ENCODE peak calls at places on chromosome 4, in ten cellular contexts. W is CD8-positive, alpha-beta T cell; J is pancreas; B is ascending aorta; X is OCI-LY7; F is fibroblast of lung; H is cardiac muscle cell; T is tibial artery; K is upper lobe of left lung; A is uterus. N is an unnamed sample. For H3K4me1, the result is how much of the 10 kb centered on the place peaks cover.

GRCh38 chr4:98659741-98660507 is 1.5 kb upstream of the TSPAN5 start:
- DNase-seq in F (no peak), H (peak), W (no peak), T (no peak), J (no peak), A (no peak), B (no peak), X (no peak), K (no peak), N (no peak)

GRCh38 chr4:138158746-138159297 is 83.3 kb downstream of the SLC7A11 start:
- DNase-seq in J (no peak), X (no peak), W (no peak), H (peak), T (no peak), K (no peak), F (peak), A (no peak), B (no peak), N (no peak)

GRCh38 chr4:56668267-56668666 is 12.8 kb downstream of the HOPX start:
- DNase-seq in X (peak), K (no peak), W (no peak), A (no peak), T (no peak), F (peak), H (peak), B (no peak), J (no peak), N (no peak)

GRCh38 chr4:2948895-2949781 is 14.1 kb downstream of the NOP14 start:
- DNase-seq in W (no peak), J (no peak), T (no peak), B (no peak), H (peak), K (no peak), A (no peak), X (peak), F (no peak), N (no peak)

GRCh38 chr4:155411546-155411945 is 34.8 kb upstream of the MAP9 start:
- DNase-seq in K (no peak), W (no peak), H (no peak), F (no peak), X (no peak), J (no peak), B (no peak), T (no peak), A (no peak), N (no peak)

GRCh38 chr4:139849219-139849618 is 183.6 kb downstream of the MGST2 start:
- DNase-seq in F (no peak), T (no peak), X (no peak), B (no peak), K (no peak), H (no peak), W (no peak), J (no peak), A (no peak), N (no peak)

GRCh38 chr4:168501407-168501806 is 4.6 kb downstream of the PALLD start:
- DNase-seq in A (no peak), X (no peak), W (no peak), J (no peak), K (no peak), H (no peak), T (no peak), F (no peak), B (no peak), N (no peak)

GRCh38 chr4:16530688-16531635 is 304.7 kb upstream of the TAPT1 start:
- DNase-seq in X (no peak), W (no peak), H (peak), A (no peak), K (no peak), B (no peak), F (peak), J (no peak), T (no peak), N (no peak)

GRCh38 chr4:53899544-53900274 is 164.7 kb downstream of the CHIC2 start:
- DNase-seq in T (no peak), K (no peak), H (peak), A (peak), W (no peak), X (no peak), F (peak), J (no peak), B (no peak), N (no peak)

GRCh38 chr4:46277165-46277951 is 112.6 kb downstream of the GABRA2 start:
- DNase-seq in T (no peak), F (no peak), X (no peak), W (no peak), B (no peak), K (no peak), J (peak), H (no peak), A (no peak), N (no peak)

GRCh38 chr4:188432328-188432727 is 293.1 kb downstream of the TRIML1 start:
- DNase-seq in X (no peak), W (no peak), A (no peak), F (no peak), B (no peak), J (no peak), K (no peak), H (peak), T (no peak), N (no peak)
- H3K27ac ChIP-seq in X (no peak), W (no peak), A (no peak), F (no peak), B (no peak), J (no peak), K (no peak), H (no peak), T (no peak), N (no peak)

GRCh38 chr4:42636591-42636990 is 20.3 kb downstream of the ATP8A1 start:
- DNase-seq in T (no peak), A (no peak), F (no peak), J (no peak), W (no peak), B (no peak), K (no peak), X (no peak), H (no peak), N (no peak)

GRCh38 chr4:42628740-42629139 is 28.2 kb downstream of the ATP8A1 start:
- DNase-seq in J (no peak), K (no peak), W (no peak), H (no peak), X (no peak), F (no peak), A (no peak), B (no peak), T (no peak), N (no peak)

GRCh38 chr4:42630908-42631307 is 26.0 kb downstream of the ATP8A1 start:
- DNase-seq in B (no peak), A (no peak), F (no peak), X (no peak), T (no peak), W (no peak), H (no peak), J (no peak), K (no peak), N (no peak)

GRCh38 chr4:42633605-42634388 is 23.1 kb downstream of the ATP8A1 start:
- DNase-seq in W (no peak), T (no peak), F (no peak), A (no peak), J (no peak), K (no peak), X (no peak), H (no peak), B (no peak), N (no peak)

DNA sequence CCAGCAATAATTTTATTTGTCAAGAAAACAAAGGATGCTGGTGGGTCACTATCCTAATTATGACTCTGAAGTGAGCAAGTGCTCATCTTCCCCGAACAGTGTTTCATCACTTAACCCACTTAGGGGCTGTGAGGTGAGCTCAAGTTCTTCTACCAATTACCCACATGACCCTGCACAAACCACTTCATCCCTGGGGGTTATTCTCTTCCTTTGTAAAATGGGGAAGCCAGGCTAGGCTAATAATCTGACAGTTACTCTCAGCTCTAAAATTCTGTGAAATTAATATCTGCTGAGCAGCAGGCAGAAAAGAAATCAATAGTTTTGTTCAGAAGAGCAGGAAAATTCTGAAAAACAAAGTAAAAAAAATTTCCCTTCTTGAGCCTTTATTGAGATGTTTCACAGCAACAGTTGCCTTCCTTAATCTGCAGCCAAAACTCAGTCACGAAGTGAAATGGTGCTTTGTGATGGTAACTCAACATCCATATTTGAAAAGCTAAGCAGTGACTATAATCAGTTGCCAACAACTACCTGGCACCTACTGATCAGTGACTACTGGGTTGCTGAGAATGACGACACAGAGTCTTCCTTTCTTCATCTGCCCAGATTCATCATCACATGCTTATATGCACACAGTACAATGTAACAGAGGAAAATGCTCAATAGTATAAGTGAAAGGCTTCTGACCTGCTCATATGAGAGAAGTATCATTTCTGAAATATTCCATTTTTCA is 24.1 kb downstream of the ATP8A1 start:
- DNase-seq in B (no peak), K (no peak), A (no peak), F (no peak), X (no peak), W (no peak), J (no peak), T (no peak), H (no peak), N (no peak)
- H3K4me1 ChIP-seq in B (under half), K (under half), A (under half), F (under half), X (half or more), W (half or more), J (under half), T (under half), H (under half), N (under half)

GRCh38 chr4:127623755-127624087 is 9.0 kb upstream of the INTU start:
- DNase-seq in H (peak), J (no peak), K (peak), X (no peak), W (no peak), T (no peak), B (no peak), A (peak), F (peak), N (no peak)

GRCh38 chr4:127624176-127624575 is 8.6 kb upstream of the INTU start:
- DNase-seq in T (no peak), J (no peak), X (no peak), H (no peak), F (no peak), A (no peak), K (no peak), B (no peak), W (no peak), N (no peak)

GRCh38 chr4:127618427-127618826 is 14.3 kb upstream of the INTU start:
- DNase-seq in W (no peak), T (no peak), H (no peak), B (no peak), J (no peak), X (no peak), K (no peak), A (no peak), F (no peak), N (no peak)

GRCh38 chr4:127622923-127623754 is 9.6 kb upstream of the INTU start:
- DNase-seq in J (peak), T (no peak), B (peak), H (peak), A (peak), W (no peak), K (peak), F (peak), X (no peak), N (no peak)

DNA sequence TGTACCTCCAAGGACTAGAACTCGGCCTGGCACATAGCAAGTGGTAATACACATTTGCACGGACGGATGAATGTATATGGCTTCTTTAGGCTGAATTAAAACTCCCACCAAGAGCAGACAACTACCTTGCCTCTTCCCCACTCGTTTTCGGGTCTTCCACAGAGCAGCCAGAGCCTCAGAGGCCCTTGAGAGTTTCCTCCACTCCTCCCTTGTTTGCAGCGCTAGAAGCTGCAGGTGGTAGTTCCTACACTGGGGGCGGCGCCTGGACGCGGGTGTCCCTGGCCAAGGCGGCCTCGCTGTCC is 10.2 kb upstream of the INTU start:
- DNase-seq in F (no peak), X (no peak), K (no peak), T (no peak), B (no peak), J (no peak), A (no peak), H (no peak), W (no peak), N (no peak)
- H3K4me3 ChIP-seq in F (peak), X (no peak), K (peak), T (peak), B (peak), J (peak), A (peak), H (peak), W (no peak), N (no peak)

GRCh38 chr4:1244978-1245471 is 3.9 kb downstream of the CTBP1 start:
- DNase-seq in A (no peak), B (peak), W (no peak), X (no peak), T (no peak), K (no peak), F (no peak), J (peak), H (no peak), N (no peak)
- H3K27ac ChIP-seq in A (no peak), B (no peak), W (no peak), X (no peak), T (no peak), K (peak), F (no peak), J (peak), H (no peak), N (peak)